ENCODE peak calls at places on chromosomes 1 and 21, in four cellular contexts. P, F, H and D are unnamed samples.

GRCh38 chr1:224357626-224358124 is 996 bp downstream of the CNIH4 start:
- DNase-seq in H (no peak), P (no peak), F (no peak), D (no peak)

GRCh38 chr1:85330206-85330605 is 53.8 kb upstream of the BCL10 start:
- DNase-seq in H (no peak), F (no peak), P (no peak), D (peak)

GRCh38 chr1:232856556-232856955 is 51.3 kb downstream of the MAP10 start:
- DNase-seq in P (no peak), F (no peak), H (no peak), D (no peak)

GRCh38 chr1:89697397-89697796 is 64.5 kb downstream of the LRRC8C start:
- DNase-seq in H (no peak), F (no peak), P (no peak), D (no peak)

GRCh38 chr1:229164836-229165285 is 106.0 kb upstream of the RAB4A start:
- DNase-seq in H (no peak), P (no peak), F (no peak), D (no peak)

GRCh38 chr1:203133969-203134725 is 6.6 kb downstream of the ADORA1 start:
- DNase-seq in H (no peak), F (no peak), P (no peak), D (peak)

GRCh38 chr1:230594374-230594773 is 47.9 kb upstream of the COG2 start:
- DNase-seq in H (no peak), P (no peak), F (no peak), D (no peak)

GRCh38 chr1:114116086-114116485 is 37.6 kb downstream of the SYT6 start:
- DNase-seq in F (no peak), H (no peak), P (no peak), D (peak)

GRCh38 chr1:156658945-156659574 is 17.1 kb downstream of the BCAN start:
- DNase-seq in F (no peak), P (no peak), H (no peak), D (no peak)

GRCh38 chr21:21203822-21204339 is 205.7 kb downstream of the NCAM2 start:
- DNase-seq in P (no peak), F (no peak), H (no peak), D (no peak)